ENCODE peak calls at places on chromosome 16, in five cellular contexts. I, C, B, Z and P are unnamed samples.

GRCh38 chr16:48386559-48387312 is 1.5 kb upstream of the SIAH1 start:
- DNase-seq in I (peak; percentile 49), C (no peak), B (no peak), Z (no peak), P (no peak)

GRCh38 chr16:89971495-89972243 is 23.1 kb downstream of the DEF8 start:
- DNase-seq in C (peak; percentile 90), Z (no peak), B (no peak), I (no peak), P (no peak)

GRCh38 chr16:13036600-13036999 is 135.2 kb downstream of the SHISA9 start:
- DNase-seq in Z (no peak), C (no peak), I (peak; percentile 9), B (peak; percentile 90), P (no peak)

GRCh38 chr16:81804134-81804610 is 25.1 kb downstream of the PLCG2 start:
- DNase-seq in B (no peak), I (no peak), C (no peak), Z (no peak), P (no peak)

GRCh38 chr16:25192096-25192495 is 24.7 kb upstream of the AQP8 start:
- DNase-seq in C (no peak), Z (no peak), B (no peak), I (no peak), P (no peak)

GRCh38 chr16:57299009-57299718 is 14.7 kb upstream of the PLLP start:
- DNase-seq in Z (peak; percentile 59), C (peak; percentile 63), B (no peak), I (peak; percentile 79), P (peak; percentile 67)

GRCh38 chr16:89473791-89474414 is 16.5 kb downstream of the ANKRD11 start:
- DNase-seq in C (peak; percentile 64), Z (no peak), I (peak; percentile 34), B (no peak), P (peak; percentile 59)

GRCh38 chr16:76441391-76441790 is 164.2 kb downstream of the CNTNAP4 start:
- DNase-seq in Z (no peak), I (no peak), C (no peak), B (no peak), P (no peak)

GRCh38 chr16:56788435-56788834 is 58.5 kb downstream of the NUP93 start:
- DNase-seq in B (no peak), I (no peak), C (no peak), Z (no peak), P (no peak)

GRCh38 chr16:81251871-81252270 is 13.4 kb downstream of the BCO1 start:
- DNase-seq in C (no peak), I (peak; percentile 8), B (no peak), Z (no peak), P (no peak)

GRCh38 chr16:23967018-23967417 is 131.2 kb downstream of the PRKCB start:
- DNase-seq in C (no peak), I (no peak), B (no peak), Z (no peak), P (no peak)

GRCh38 chr16:14529010-14529669 is 100.9 kb downstream of the PARN start:
- DNase-seq in B (peak; percentile 78), C (no peak), I (peak; percentile 82), Z (peak; percentile 79), P (peak; percentile 61)

GRCh38 chr16:64375386-64375980 is 746.4 kb downstream of the CDH11 start:
- DNase-seq in Z (no peak), C (no peak), B (no peak), I (peak; percentile 24), P (no peak)

GRCh38 chr16:23491490-23492391 is 18.6 kb downstream of the GGA2 start:
- DNase-seq in Z (no peak), C (peak; percentile 53), B (no peak), I (peak; percentile 10), P (no peak)

GRCh38 chr16:25109643-25110042 is 1.9 kb upstream of the LCMT1 start:
- DNase-seq in Z (peak; percentile 50), B (no peak), I (peak; percentile 98), C (no peak), P (peak; percentile 94)

GRCh38 chr16:60815033-60815432 is 1221.2 kb downstream of the CDH8 start:
- DNase-seq in C (no peak), B (no peak), Z (no peak), I (no peak), P (no peak)

GRCh38 chr16:82219298-82219697 is 49.3 kb upstream of the MPHOSPH6 start:
- DNase-seq in I (no peak), B (no peak), C (no peak), Z (no peak), P (no peak)

GRCh38 chr16:50591800-50592771 is 43.9 kb downstream of the NKD1 start:
- DNase-seq in Z (no peak), B (no peak), I (no peak), C (peak; percentile 79), P (no peak)

GRCh38 chr16:19393226-19394074 is 24.2 kb upstream of the TMC5 start:
- DNase-seq in Z (no peak), B (peak; percentile 55), C (no peak), I (peak; percentile 17), P (peak; percentile 7)

GRCh38 chr16:50741225-50741807 is 570 bp upstream of the CYLD start:
- DNase-seq in Z (peak; percentile 37), I (no peak), B (peak; percentile 22), C (no peak), P (no peak)

GRCh38 chr16:89090182-89090630 is 3.4 kb upstream of the ACSF3 start:
- DNase-seq in C (no peak), B (no peak), Z (no peak), I (no peak), P (no peak)

GRCh38 chr16:48146710-48147109 is 9.1 kb downstream of the ABCC12 start:
- DNase-seq in Z (no peak), I (no peak), C (no peak), B (no peak), P (no peak)

GRCh38 chr16:69187387-69187890 is 475 bp downstream of the SNTB2 start:
- DNase-seq in C (peak; percentile 92), B (peak; percentile 78), I (no peak), Z (no peak), P (no peak)

GRCh38 chr16:61182416-61182815 is 853.8 kb downstream of the CDH8 start:
- DNase-seq in B (no peak), C (no peak), I (no peak), Z (no peak), P (no peak)

GRCh38 chr16:8716592-8716991 is 42.2 kb downstream of the ABAT start:
- DNase-seq in C (no peak), Z (no peak), B (no peak), I (no peak), P (no peak)

GRCh38 chr16:1993731-1994131 is 4.0 kb downstream of the SYNGR3 start:
- DNase-seq in B (no peak), C (peak; percentile 78), Z (no peak), I (no peak), P (peak; percentile 59)

GRCh38 chr16:51722467-51722866 is 571.4 kb upstream of the SALL1 start:
- DNase-seq in C (no peak), B (no peak), Z (no peak), I (no peak), P (no peak)

GRCh38 chr16:24834459-24835335 is 11.1 kb upstream of the SLC5A11 start:
- DNase-seq in C (no peak), Z (no peak), B (peak; percentile 60), I (peak; percentile 34), P (no peak)

GRCh38 chr16:4693956-4694663 is 748 bp downstream of the NUDT16L1 start:
- DNase-seq in B (peak; percentile 37), Z (no peak), C (peak; percentile 90), I (peak; percentile 18), P (no peak)

GRCh38 chr16:27730703-27731220 is 180.8 kb downstream of the KATNIP start:
- DNase-seq in Z (no peak), C (no peak), I (no peak), B (no peak), P (no peak)

GRCh38 chr16:716768-717325 is 1.9 kb downstream of the METRN start:
- DNase-seq in Z (no peak), I (no peak), C (no peak), B (no peak), P (no peak)
- H3K4me3 ChIP-seq in Z (no peak overlapping the region), I (peak overlapping the region; percentile 55), C (no peak overlapping the region), B (peak overlapping the region; percentile 95), P (no peak overlapping the region)

GRCh38 chr16:74573622-74574021 is 33.3 kb downstream of the GLG1 start:
- DNase-seq in I (no peak), B (no peak), C (no peak), Z (no peak), P (no peak)

GRCh38 chr16:74574146-74574545 is 32.8 kb downstream of the GLG1 start:
- DNase-seq in Z (no peak), C (no peak), I (no peak), B (no peak), P (no peak)

GRCh38 chr16:74575805-74576643 is 30.9 kb downstream of the GLG1 start:
- DNase-seq in I (no peak), B (no peak), C (no peak), Z (no peak), P (no peak)

GRCh38 chr16:74577882-74578366 is 29.0 kb downstream of the GLG1 start:
- DNase-seq in I (no peak), Z (no peak), C (no peak), B (no peak), P (no peak)

DNA sequence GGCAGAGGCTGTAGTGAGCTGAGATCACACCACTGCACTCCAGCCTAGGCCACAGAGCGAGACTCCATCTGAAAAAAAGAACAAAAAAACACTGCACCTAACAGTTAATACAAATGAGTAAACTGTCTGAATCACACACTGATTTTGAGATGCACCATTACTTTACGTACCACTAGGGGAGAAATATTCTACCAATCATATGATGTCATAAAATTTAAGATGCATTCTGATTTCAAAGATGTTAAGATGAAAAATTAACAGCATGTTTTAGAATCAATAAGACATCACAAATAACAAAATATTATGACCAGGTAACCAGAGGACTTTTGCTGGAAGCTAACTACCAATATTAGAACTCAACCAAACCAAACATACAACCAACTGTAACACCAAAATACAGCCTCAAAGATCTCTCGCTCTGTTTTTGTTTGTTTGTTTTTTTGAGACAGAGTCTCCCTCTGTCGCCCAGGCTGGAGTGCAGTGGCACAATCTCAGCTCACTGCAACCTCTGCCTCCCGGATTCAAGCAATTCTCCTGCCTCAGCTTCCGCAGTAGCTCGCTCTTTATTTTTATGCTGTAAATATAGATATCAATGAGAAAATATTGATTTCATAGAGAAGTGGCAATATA is 31.6 kb downstream of the GLG1 start:
- DNase-seq in I (no peak), C (no peak), Z (no peak), B (no peak), P (no peak)
- TF ChIP-seq CTCF in I (no peak), C (no peak), Z (no peak), B (no peak), P (no peak)

GRCh38 chr16:11914210-11914758 is 1.5 kb downstream of the GSPT1 start:
- DNase-seq in C (no peak), B (no peak), Z (no peak), I (no peak), P (no peak)
- H3K4me3 ChIP-seq in C (peak overlapping the region; percentile 86), B (peak overlapping the region; percentile 90), Z (peak overlapping the region; percentile 93), I (peak overlapping the region; percentile 93), P (peak overlapping the region; percentile 72)

GRCh38 chr16:85227924-85228462 is 115.7 kb upstream of the CIBAR2 start:
- DNase-seq in Z (no peak), C (no peak), I (peak; percentile 72), B (peak; percentile 46), P (no peak)
- TF ChIP-seq CTCF in Z (no peak), C (no peak), I (peak; percentile 45), B (no peak), P (no peak)

GRCh38 chr16:87667443-87667842 is 65.1 kb downstream of the JPH3 start:
- DNase-seq in B (no peak), C (no peak), Z (no peak), I (no peak), P (no peak)
- H3K4me3 ChIP-seq in B (no peak overlapping the region), C (no peak overlapping the region), Z (no peak overlapping the region), I (no peak overlapping the region), P (no peak overlapping the region)

GRCh38 chr16:67892899-67893790 is at the start of gene PSKH1:
- DNase-seq in B (peak; percentile 98), I (peak; percentile 96), Z (peak; percentile 95), C (peak; percentile 99), P (no peak)
- TF ChIP-seq CTCF in B (no peak), I (no peak), Z (no peak), C (peak; percentile 9), P (no peak)